ENCODE peak calls at places on chromosomes 13 and 19, in ten cellular contexts. H, J, T, U, B, I, W, V, G and S are unnamed samples.

GRCh38 chr13:38814331-38814730 is 127.5 kb downstream of the FREM2 start:
- DNase-seq in H (no peak), J (no peak), T (no peak), U (no peak), B (peak), I (no peak), W (peak), V (no peak), G (no peak), S (no peak)

GRCh38 chr13:76425930-76426329 is 460.3 kb downstream of the KCTD12 start:
- DNase-seq in H (peak), J (no peak), T (no peak), U (peak), B (no peak), I (peak), W (no peak), V (peak), G (no peak), S (no peak)

GRCh38 chr19:32104465-32105235 is 240.8 kb upstream of the ZNF507 start:
- DNase-seq in H (no peak), J (no peak), T (no peak), U (no peak), B (no peak), I (no peak), W (no peak), V (no peak), G (no peak), S (peak)

GRCh38 chr19:54439174-54439851 is 9.7 kb upstream of the LENG8 start:
- DNase-seq in H (peak), J (no peak), T (peak), U (no peak), B (peak), I (no peak), W (peak), V (no peak), G (peak), S (peak)

GRCh38 chr13:50829896-50830295 is 13.6 kb downstream of the DLEU7 start:
- DNase-seq in H (no peak), J (no peak), T (no peak), U (no peak), B (no peak), I (no peak), W (no peak), V (peak), G (no peak), S (no peak)

GRCh38 chr19:4730740-4731171 is 7.1 kb upstream of the DPP9 start:
- DNase-seq in H (no peak), J (no peak), T (peak), U (no peak), B (peak), I (no peak), W (no peak), V (no peak), G (peak), S (no peak)

GRCh38 chr19:19643158-19644053 is at the start of gene GMIP:
- DNase-seq in H (no peak), J (peak), T (peak), U (no peak), B (peak), I (peak), W (peak), V (peak), G (peak), S (peak)

GRCh38 chr19:37654525-37654832 is 786 bp downstream of the ZFP30 start:
- DNase-seq in H (peak), J (no peak), T (no peak), U (no peak), B (no peak), I (peak), W (no peak), V (peak), G (no peak), S (peak)

GRCh38 chr19:21691656-21692055 is 75.7 kb downstream of the ZNF100 start:
- DNase-seq in H (no peak), J (no peak), T (no peak), U (no peak), B (no peak), I (no peak), W (no peak), V (no peak), G (no peak), S (peak)

GRCh38 chr19:30682576-30683536 is 310.7 kb downstream of the ZNF536 start:
- DNase-seq in H (peak), J (peak), T (peak), U (peak), B (peak), I (peak), W (peak), V (peak), G (peak), S (peak)

GRCh38 chr19:55257461-55258411 is 1.1 kb downstream of the PPP6R1 start:
- DNase-seq in H (peak), J (peak), T (no peak), U (no peak), B (no peak), I (peak), W (no peak), V (no peak), G (peak), S (peak)

GRCh38 chr19:291561-292280 is 518 bp upstream of the PLPP2 start:
- DNase-seq in H (no peak), J (no peak), T (no peak), U (no peak), B (peak), I (no peak), W (no peak), V (no peak), G (peak), S (no peak)

GRCh38 chr13:51971520-51972426 is 39.5 kb downstream of the ATP7B start:
- DNase-seq in H (no peak), J (no peak), T (no peak), U (no peak), B (no peak), I (no peak), W (no peak), V (no peak), G (no peak), S (no peak)

GRCh38 chr19:41811036-41811435 is 14.6 kb downstream of the CEACAM3 start:
- DNase-seq in H (no peak), J (peak), T (peak), U (no peak), B (no peak), I (no peak), W (no peak), V (no peak), G (no peak), S (no peak)

GRCh38 chr19:7013678-7014077 is 7.6 kb downstream of the MBD3L2B start:
- DNase-seq in H (peak), J (no peak), T (no peak), U (no peak), B (no peak), I (no peak), W (no peak), V (no peak), G (no peak), S (no peak)

GRCh38 chr13:74761794-74762193 is 627.6 kb upstream of the KLF12 start:
- DNase-seq in H (peak), J (no peak), T (no peak), U (no peak), B (no peak), I (no peak), W (no peak), V (no peak), G (no peak), S (peak)

GRCh38 chr19:34173145-34173956 is 1.0 kb downstream of the LSM14A start:
- DNase-seq in H (no peak), J (peak), T (no peak), U (no peak), B (peak), I (peak), W (peak), V (peak), G (peak), S (peak)

GRCh38 chr13:94683426-94683825 is 28.9 kb downstream of the SOX21 start:
- DNase-seq in H (no peak), J (no peak), T (no peak), U (no peak), B (no peak), I (no peak), W (no peak), V (no peak), G (no peak), S (no peak)

GRCh38 chr19:30344446-30345425 is 27.4 kb upstream of the ZNF536 start:
- DNase-seq in H (no peak), J (no peak), T (no peak), U (no peak), B (no peak), I (no peak), W (no peak), V (peak), G (no peak), S (no peak)

GRCh38 chr13:49457221-49457620 is 13.1 kb downstream of the SETDB2 start:
- DNase-seq in H (no peak), J (no peak), T (no peak), U (no peak), B (no peak), I (peak), W (no peak), V (no peak), G (no peak), S (no peak)

GRCh38 chr19:39405930-39406655 is 554 bp upstream of the ZFP36 start:
- DNase-seq in H (no peak), J (peak), T (no peak), U (no peak), B (no peak), I (no peak), W (peak), V (no peak), G (peak), S (no peak)

GRCh38 chr13:85332595-85332994 is 466.6 kb downstream of the SLITRK6 start:
- DNase-seq in H (no peak), J (no peak), T (no peak), U (no peak), B (no peak), I (no peak), W (no peak), V (no peak), G (no peak), S (no peak)

GRCh38 chr13:74129500-74130144 is 4.6 kb downstream of the KLF12 start:
- DNase-seq in H (no peak), J (no peak), T (peak), U (no peak), B (no peak), I (no peak), W (no peak), V (no peak), G (no peak), S (no peak)

GRCh38 chr13:26721251-26721939 is 39.2 kb downstream of the GPR12 start:
- DNase-seq in H (no peak), J (peak), T (peak), U (no peak), B (no peak), I (no peak), W (no peak), V (no peak), G (no peak), S (no peak)

GRCh38 chr13:98508280-98509074 is 68.4 kb downstream of the STK24 start:
- DNase-seq in H (peak), J (no peak), T (no peak), U (peak), B (no peak), I (peak), W (no peak), V (peak), G (no peak), S (no peak)

GRCh38 chr19:31553112-31553843 is 204.0 kb upstream of the TSHZ3 start:
- DNase-seq in H (no peak), J (no peak), T (no peak), U (no peak), B (no peak), I (no peak), W (no peak), V (no peak), G (no peak), S (no peak)

GRCh38 chr19:8639821-8640401 is 9.5 kb downstream of the NFILZ start:
- DNase-seq in H (no peak), J (no peak), T (no peak), U (no peak), B (no peak), I (no peak), W (no peak), V (no peak), G (peak), S (no peak)

GRCh38 chr13:29858667-29859066 is 8.2 kb upstream of the UBL3 start:
- DNase-seq in H (no peak), J (no peak), T (no peak), U (no peak), B (no peak), I (peak), W (no peak), V (no peak), G (no peak), S (no peak)

GRCh38 chr19:29771708-29772415 is 39.9 kb upstream of the CCNE1 start:
- DNase-seq in H (peak), J (no peak), T (peak), U (peak), B (peak), I (peak), W (no peak), V (peak), G (peak), S (peak)

GRCh38 chr19:7654401-7654800 is 14.4 kb upstream of the RETN start:
- DNase-seq in H (no peak), J (no peak), T (no peak), U (no peak), B (no peak), I (peak), W (no peak), V (peak), G (no peak), S (no peak)

GRCh38 chr13:20494656-20495055 is 31.0 kb downstream of the CRYL1 start:
- DNase-seq in H (no peak), J (no peak), T (no peak), U (no peak), B (no peak), I (no peak), W (no peak), V (no peak), G (no peak), S (no peak)

GRCh38 chr13:23901365-23901764 is 4.1 kb upstream of the C1QTNF9B start:
- DNase-seq in H (peak), J (no peak), T (no peak), U (no peak), B (no peak), I (peak), W (no peak), V (peak), G (no peak), S (no peak)

GRCh38 chr19:7216373-7216902 is 77.8 kb downstream of the INSR start:
- DNase-seq in H (no peak), J (no peak), T (no peak), U (no peak), B (peak), I (no peak), W (no peak), V (no peak), G (no peak), S (no peak)

GRCh38 chr13:50989476-50989875 is 79.9 kb downstream of the RNASEH2B start:
- DNase-seq in H (no peak), J (no peak), T (no peak), U (no peak), B (no peak), I (no peak), W (no peak), V (no peak), G (peak), S (peak)

GRCh38 chr13:34349091-34349722 is 531.3 kb downstream of the RFC3 start:
- DNase-seq in H (peak), J (no peak), T (peak), U (peak), B (peak), I (peak), W (peak), V (peak), G (no peak), S (no peak)

GRCh38 chr13:44972956-44973581 is 16.2 kb downstream of the NUFIP1 start:
- DNase-seq in H (no peak), J (no peak), T (no peak), U (no peak), B (no peak), I (peak), W (no peak), V (no peak), G (no peak), S (peak)

GRCh38 chr19:23996549-23996948 is 81.9 kb downstream of the ZNF726 start:
- DNase-seq in H (no peak), J (no peak), T (no peak), U (no peak), B (no peak), I (no peak), W (no peak), V (no peak), G (peak), S (no peak)

GRCh38 chr13:41231786-41232185 is 31.6 kb downstream of the MTRF1 start:
- DNase-seq in H (peak), J (no peak), T (peak), U (no peak), B (peak), I (peak), W (no peak), V (no peak), G (peak), S (peak)

GRCh38 chr13:42798118-42798517 is 16.7 kb downstream of the FAM216B start:
- DNase-seq in H (no peak), J (no peak), T (no peak), U (no peak), B (no peak), I (no peak), W (no peak), V (no peak), G (no peak), S (no peak)

DNA sequence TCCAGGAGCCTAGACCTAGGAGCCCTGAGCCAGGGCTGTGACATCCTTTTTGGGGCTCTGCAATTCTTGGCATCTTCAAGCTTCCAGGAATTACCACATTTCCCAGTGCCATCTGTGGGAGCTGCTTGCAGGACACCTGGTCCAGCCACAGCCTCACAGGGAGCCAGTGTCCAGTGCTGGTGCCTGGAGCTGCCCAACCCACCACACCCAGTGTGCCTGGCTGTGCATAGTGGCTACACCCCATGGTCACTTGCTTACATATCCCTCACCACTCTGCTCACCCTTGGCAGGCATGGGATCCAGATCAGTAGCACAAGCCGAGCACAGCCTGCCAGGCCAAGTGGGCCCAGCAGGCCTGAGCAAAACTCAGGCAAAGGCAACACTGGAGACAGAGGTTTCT is 2151.4 kb upstream of the PCDH20 start:
- DNase-seq in H (no peak), J (no peak), T (no peak), U (no peak), B (no peak), I (no peak), W (no peak), V (no peak), G (no peak), S (no peak)
- H3K4me3 ChIP-seq in H (no peak), J (no peak), T (no peak), U (no peak), B (no peak), I (no peak), W (no peak), V (no peak), G (no peak), S (no peak)

GRCh38 chr19:1871630-1872029 is 8.3 kb upstream of the KLF16 start:
- DNase-seq in H (no peak), J (peak), T (no peak), U (no peak), B (no peak), I (no peak), W (no peak), V (no peak), G (no peak), S (no peak)

GRCh38 chr19:1874554-1875185 is 10.6 kb downstream of the ABHD17A start:
- DNase-seq in H (no peak), J (no peak), T (no peak), U (no peak), B (no peak), I (no peak), W (no peak), V (no peak), G (no peak), S (no peak)

GRCh38 chr19:1871140-1871597 is 7.8 kb upstream of the KLF16 start:
- DNase-seq in H (no peak), J (peak), T (no peak), U (no peak), B (no peak), I (no peak), W (no peak), V (no peak), G (peak), S (no peak)

GRCh38 chr19:1873524-1874473 is 10.4 kb upstream of the KLF16 start:
- DNase-seq in H (no peak), J (peak), T (peak), U (no peak), B (peak), I (no peak), W (no peak), V (no peak), G (no peak), S (no peak)

GRCh38 chr19:1872807-1873523 is 9.6 kb upstream of the KLF16 start:
- DNase-seq in H (no peak), J (peak), T (peak), U (no peak), B (no peak), I (no peak), W (no peak), V (no peak), G (no peak), S (no peak)
- H3K4me3 ChIP-seq in H (no peak), J (no peak), T (no peak), U (peak), B (no peak), I (no peak), W (peak), V (no peak), G (no peak), S (no peak)

DNA sequence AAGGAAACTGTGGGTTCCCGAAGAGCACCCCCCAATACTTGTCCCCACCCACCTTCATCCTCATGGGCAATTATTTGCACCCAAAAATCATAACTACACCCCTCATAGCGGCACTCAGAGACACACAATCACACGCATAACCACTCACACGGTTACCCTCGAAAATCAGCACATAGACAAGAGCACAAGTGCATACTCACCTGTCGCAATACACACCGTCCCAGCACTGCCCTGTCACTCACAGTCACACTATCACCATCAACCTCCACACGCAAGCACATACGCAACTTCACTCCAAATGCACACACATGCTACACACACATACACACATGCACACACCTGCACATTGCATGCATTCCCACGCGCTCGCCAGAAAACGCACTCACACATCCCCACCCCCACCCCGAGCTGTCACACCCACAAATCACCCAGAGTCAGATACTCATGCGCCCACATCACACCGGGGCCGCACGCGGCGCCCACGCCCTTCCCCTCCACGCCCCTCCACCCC is 535 bp downstream of the COL5A3 start:
- DNase-seq in H (no peak), J (no peak), T (no peak), U (no peak), B (no peak), I (no peak), W (no peak), V (no peak), G (no peak), S (no peak)
- H3K4me3 ChIP-seq in H (peak), J (no peak), T (peak), U (peak), B (no peak), I (peak), W (peak), V (peak), G (no peak), S (no peak)

GRCh38 chr13:111387945-111388600 is 67.6 kb downstream of the TEX29 start:
- DNase-seq in H (no peak), J (peak), T (no peak), U (no peak), B (no peak), I (no peak), W (no peak), V (no peak), G (peak), S (no peak)

GRCh38 chr13:111390522-111391270 is 70.3 kb downstream of the TEX29 start:
- DNase-seq in H (no peak), J (peak), T (no peak), U (no peak), B (no peak), I (no peak), W (peak), V (no peak), G (peak), S (no peak)

GRCh38 chr13:111389621-111390521 is 69.4 kb downstream of the TEX29 start:
- DNase-seq in H (no peak), J (peak), T (no peak), U (no peak), B (no peak), I (no peak), W (no peak), V (no peak), G (peak), S (no peak)

GRCh38 chr13:111387026-111387871 is 66.8 kb downstream of the TEX29 start:
- DNase-seq in H (no peak), J (peak), T (no peak), U (no peak), B (no peak), I (no peak), W (no peak), V (no peak), G (peak), S (no peak)

DNA sequence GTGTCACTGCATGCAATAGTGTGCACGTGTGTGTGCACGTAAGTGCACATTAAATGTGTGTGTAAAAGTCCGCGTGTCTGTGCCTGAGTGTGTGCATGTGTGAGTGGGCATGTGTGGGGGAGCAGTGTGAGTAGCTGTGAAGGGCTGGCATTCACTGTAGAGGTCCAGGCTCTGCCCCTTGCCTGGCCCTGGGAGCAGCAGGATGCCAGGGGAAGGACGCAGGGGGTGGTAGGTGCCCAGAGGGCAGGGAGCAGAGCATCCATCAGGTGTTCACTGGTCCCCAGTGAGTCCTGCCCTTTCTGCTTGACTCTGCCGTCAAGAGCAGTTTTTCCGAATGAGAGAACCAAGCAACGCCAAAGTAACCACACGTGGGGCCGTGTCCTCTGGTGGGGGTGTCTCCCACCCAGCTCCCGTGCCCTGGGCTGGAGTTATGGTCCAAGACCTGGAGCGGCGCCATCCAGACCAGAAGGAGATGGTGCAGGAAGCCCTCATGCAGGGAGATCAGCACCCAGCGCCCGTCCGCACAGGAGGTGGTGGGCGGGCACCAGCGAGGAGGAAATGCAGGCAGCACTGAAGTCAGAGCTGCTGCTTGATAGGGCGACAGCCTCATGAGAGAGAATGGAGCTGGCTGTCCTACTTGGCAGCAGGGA is 68.5 kb downstream of the TEX29 start:
- DNase-seq in H (no peak), J (no peak), T (no peak), U (no peak), B (no peak), I (no peak), W (no peak), V (no peak), G (peak), S (no peak)
- H3K4me3 ChIP-seq in H (no peak), J (no peak), T (no peak), U (no peak), B (no peak), I (no peak), W (no peak), V (no peak), G (no peak), S (no peak)